ENCODE peak calls at places on chromosomes 13 and 19, in six cellular contexts. G, D, Z, F, P and L are unnamed samples.

GRCh38 chr13:52701728-52702480 is 37.7 kb downstream of the CNMD start:
- DNase-seq in Z (no peak), F (no peak), G (no peak), P (no peak), D (no peak), L (no peak)

GRCh38 chr19:47028372-47028672 is 8.7 kb downstream of the NPAS1 start:
- DNase-seq in P (no peak), G (no peak), F (no peak), Z (no peak), D (no peak), L (no peak)

GRCh38 chr19:45773384-45773783 is 4.3 kb upstream of the SIX5 start:
- DNase-seq in G (no peak), F (no peak), P (no peak), D (no peak), Z (no peak), L (no peak)

GRCh38 chr13:33644607-33645543 is 173.1 kb upstream of the RFC3 start:
- DNase-seq in G (no peak), P (no peak), F (no peak), D (no peak), Z (peak; percentile 36), L (no peak)

GRCh38 chr19:49217382-49217781 is 59.8 kb downstream of the TRPM4 start:
- DNase-seq in Z (no peak), F (no peak), D (no peak), P (peak; percentile 84), G (no peak), L (no peak)

GRCh38 chr13:29740961-29741360 is 109.5 kb downstream of the UBL3 start:
- DNase-seq in Z (no peak), F (no peak), G (no peak), P (no peak), D (no peak), L (no peak)

GRCh38 chr19:28456264-28456663 is 756.7 kb downstream of the UQCRFS1 start:
- DNase-seq in G (no peak), F (no peak), Z (no peak), P (no peak), D (no peak), L (no peak)

GRCh38 chr13:106095406-106095805 is 440.1 kb downstream of the EFNB2 start:
- DNase-seq in G (no peak), D (no peak), P (no peak), F (no peak), Z (no peak), L (no peak)

GRCh38 chr19:9295411-9295849 is 14.2 kb downstream of the ZNF699 start:
- DNase-seq in F (no peak), Z (no peak), G (no peak), P (no peak), D (no peak), L (no peak)

GRCh38 chr19:33441828-33442227 is 68.3 kb downstream of the CEBPG start:
- DNase-seq in F (no peak), G (no peak), P (no peak), Z (no peak), D (no peak), L (no peak)

GRCh38 chr13:20193142-20193923 is 595 bp upstream of the GJB2 start:
- DNase-seq in D (no peak), Z (peak; percentile 41), G (no peak), F (no peak), P (no peak), L (no peak)

GRCh38 chr19:7909471-7910067 is 5.1 kb upstream of the TGFBR3L start:
- DNase-seq in D (no peak), Z (no peak), P (no peak), G (no peak), F (no peak), L (no peak)

GRCh38 chr19:31312004-31312403 is 37.2 kb downstream of the TSHZ3 start:
- DNase-seq in D (no peak), Z (peak; percentile 10), F (no peak), P (peak; percentile 59), G (no peak), L (peak; percentile 52)

GRCh38 chr19:49850221-49850486 is 805 bp upstream of the PTOV1 start:
- DNase-seq in F (no peak), G (no peak), Z (no peak), P (no peak), D (no peak), L (no peak)

GRCh38 chr19:50191270-50191669 is 12.2 kb upstream of the MYH14 start:
- DNase-seq in G (no peak), Z (no peak), F (no peak), P (no peak), D (no peak), L (no peak)

GRCh38 chr13:22944378-22944777 is 236.4 kb upstream of the SGCG start:
- DNase-seq in D (peak; percentile 5), Z (peak; percentile 3), G (no peak), F (no peak), P (no peak), L (no peak)

DNA sequence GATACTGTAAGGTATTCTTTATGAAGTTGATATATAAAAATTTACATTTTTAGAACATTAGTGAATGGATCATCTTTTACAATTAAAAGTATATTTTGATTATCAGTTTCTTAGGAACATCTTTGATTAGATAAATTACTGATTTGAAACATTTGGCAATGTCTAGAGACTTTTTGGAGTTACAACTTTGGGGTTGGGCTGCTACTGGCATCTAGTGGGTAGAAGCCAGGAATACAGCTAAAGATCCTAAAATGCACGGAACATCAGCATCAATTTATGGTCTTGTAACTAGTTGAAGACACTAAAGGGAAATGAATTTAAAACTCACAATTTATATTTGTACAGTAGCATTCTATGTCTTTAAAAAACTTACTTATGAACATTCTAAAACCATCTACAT is 19.9 kb downstream of the POMP start:
- DNase-seq in D (no peak), F (no peak), P (no peak), G (no peak), Z (peak; percentile 10), L (no peak)
- H3K4me3 ChIP-seq in D (no peak overlapping the region), F (no peak overlapping the region), P (no peak overlapping the region), G (no peak overlapping the region), Z (no peak overlapping the region), L (no peak overlapping the region)

GRCh38 chr13:23963947-23964346 is 66.6 kb upstream of the C1QTNF9B start:
- DNase-seq in G (no peak), P (peak; percentile 18), F (no peak), Z (peak; percentile 48), D (no peak), L (no peak)

GRCh38 chr13:23966221-23966690 is 69.0 kb upstream of the C1QTNF9B start:
- DNase-seq in P (no peak), F (no peak), D (no peak), Z (no peak), G (no peak), L (no peak)

GRCh38 chr13:23965346-23965745 is 68.0 kb upstream of the C1QTNF9B start:
- DNase-seq in G (no peak), Z (no peak), P (peak; percentile 23), F (no peak), D (no peak), L (no peak)

GRCh38 chr13:23969672-23970071 is 72.4 kb upstream of the C1QTNF9B start:
- DNase-seq in Z (no peak), D (no peak), F (no peak), G (no peak), P (peak; percentile 18), L (no peak)

DNA sequence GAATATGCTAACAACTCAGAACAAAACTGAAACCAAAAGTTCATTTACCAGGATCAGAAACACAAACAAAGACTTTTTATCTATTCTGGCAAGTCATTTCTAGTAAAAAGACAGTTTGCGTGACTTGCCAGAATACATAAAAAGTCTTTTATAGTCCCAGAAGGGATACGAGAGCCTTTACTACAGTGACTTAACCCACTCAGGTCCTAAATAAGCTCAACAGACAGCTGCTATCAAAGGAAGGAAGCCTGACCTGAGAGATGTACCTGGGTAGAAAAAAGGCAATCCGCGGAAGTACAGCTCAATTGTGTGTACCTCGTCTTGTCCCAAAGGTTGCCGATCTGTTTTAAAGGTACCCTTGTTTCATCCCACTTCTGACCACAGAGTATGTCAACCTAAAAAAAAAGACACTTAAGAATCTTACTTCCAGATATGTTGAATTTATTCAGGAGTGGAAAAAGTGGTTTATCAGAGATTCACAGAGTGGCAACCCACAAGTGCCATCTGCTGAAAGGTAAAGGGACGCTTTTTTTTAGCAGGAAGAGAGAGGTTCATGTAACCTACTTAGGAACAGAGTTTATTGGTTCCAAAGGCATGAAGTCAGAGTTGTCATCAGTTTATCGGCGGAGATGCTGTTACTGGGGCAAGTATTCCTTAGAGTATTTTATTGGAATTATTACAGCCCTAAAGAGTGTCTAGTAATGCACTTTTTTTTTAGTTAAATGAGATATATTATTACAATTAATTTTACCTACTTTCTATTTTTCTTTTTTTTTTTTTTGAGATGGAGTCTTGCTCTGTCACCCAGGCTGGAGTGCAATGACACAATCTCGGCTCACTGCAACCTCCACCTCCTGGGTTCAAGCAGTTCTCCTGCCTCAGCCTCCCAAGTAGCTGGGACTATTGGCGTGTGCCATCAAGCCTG is 69.7 kb upstream of the C1QTNF9B start:
- DNase-seq in Z (peak; percentile 37), F (no peak), D (no peak), P (no peak), G (no peak), L (no peak)
- H3K4me3 ChIP-seq in Z (peak overlapping the region; percentile 65), F (no peak overlapping the region), D (no peak overlapping the region), P (no peak overlapping the region), G (peak overlapping the region; percentile 7), L (no peak overlapping the region)

GRCh38 chr19:55250262-55251036 is 8.4 kb downstream of the PPP6R1 start:
- DNase-seq in G (no peak), Z (no peak), P (no peak), F (no peak), D (no peak), L (no peak)
- H3K4me3 ChIP-seq in G (no peak overlapping the region), Z (no peak overlapping the region), P (no peak overlapping the region), F (no peak overlapping the region), D (no peak overlapping the region), L (no peak overlapping the region)

GRCh38 chr19:57321164-57321563 is 892 bp downstream of the ZNF543 start:
- DNase-seq in Z (no peak), F (no peak), D (no peak), G (no peak), P (no peak), L (no peak)

GRCh38 chr19:57320180-57321084 is at the start of gene ZNF543:
- DNase-seq in P (peak; percentile 95), G (peak; percentile 96), Z (peak; percentile 98), F (peak; percentile 82), D (peak; percentile 94), L (peak; percentile 83)

GRCh38 chr19:57324992-57325391 is 4.7 kb downstream of the ZNF543 start:
- DNase-seq in Z (no peak), D (no peak), P (no peak), F (no peak), G (no peak), L (no peak)

GRCh38 chr19:57319869-57320179 is 448 bp upstream of the ZNF543 start:
- DNase-seq in G (no peak), F (no peak), P (no peak), Z (no peak), D (no peak), L (no peak)

GRCh38 chr19:57321746-57322145 is 1.5 kb downstream of the ZNF543 start:
- DNase-seq in G (no peak), D (no peak), F (no peak), Z (no peak), P (no peak), L (no peak)
- H3K4me3 ChIP-seq in G (no peak overlapping the region), D (no peak overlapping the region), F (peak overlapping the region; percentile 65), Z (peak overlapping the region; percentile 88), P (peak overlapping the region; percentile 83), L (no peak overlapping the region)

DNA sequence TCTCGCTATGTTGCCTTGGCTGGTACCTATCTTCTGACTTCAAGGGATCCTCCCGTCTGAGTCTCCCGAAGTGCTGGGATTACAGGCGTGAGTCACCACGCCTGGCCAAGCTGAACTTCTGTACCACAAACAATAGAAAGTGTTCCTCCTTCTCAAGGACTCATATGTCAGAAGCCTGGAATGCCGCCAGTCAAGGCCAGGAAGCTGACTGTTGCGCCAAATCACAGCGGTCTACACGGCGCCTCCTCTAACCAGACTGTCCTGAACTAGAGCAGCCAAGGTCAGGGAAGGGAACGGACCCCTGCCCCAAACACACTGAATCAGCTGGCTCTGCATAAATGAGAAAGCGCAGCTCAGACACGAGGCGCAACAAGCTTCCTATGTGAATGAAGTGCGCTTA is 14.6 kb downstream of the RAB20 start:
- DNase-seq in P (peak; percentile 49), G (peak; percentile 93), F (peak; percentile 42), Z (peak; percentile 94), D (peak; percentile 58), L (peak; percentile 84)
- H3K4me3 ChIP-seq in P (no peak overlapping the region), G (no peak overlapping the region), F (no peak overlapping the region), Z (peak overlapping the region; percentile 39), D (no peak overlapping the region), L (no peak overlapping the region)